ENCODE peak calls at places on chromosomes 16 and 17, in six cellular contexts. F, I, Q, W, M and D are unnamed samples.
A peak's percentile ranks its signal among the peaks of the same experiment; 100 is the strongest.

GRCh38 chr16:85990861-85991301 is 91.9 kb downstream of the IRF8 start:
- DNase-seq in F (no peak), I (no peak), Q (no peak), W (peak; percentile 52), M (no peak), D (no peak)

GRCh38 chr16:30434852-30435251 is 5.0 kb upstream of the DCTPP1 start:
- DNase-seq in F (no peak), I (no peak), Q (no peak), W (no peak), M (no peak), D (no peak)

GRCh38 chr16:4365014-4365406 is 6.6 kb upstream of the VASN start:
- DNase-seq in F (no peak), I (no peak), Q (no peak), W (no peak), M (no peak), D (no peak)

GRCh38 chr16:51440096-51440495 is 289.0 kb upstream of the SALL1 start:
- DNase-seq in F (no peak), I (no peak), Q (no peak), W (no peak), M (no peak), D (no peak)

GRCh38 chr16:83433201-83433600 is 374.6 kb upstream of the HSBP1 start:
- DNase-seq in F (no peak), I (no peak), Q (no peak), W (no peak), M (no peak), D (no peak)

GRCh38 chr17:34637041-34637547 is 57.7 kb downstream of the TMEM132E start:
- DNase-seq in F (peak; percentile 64), I (no peak), Q (no peak), W (no peak), M (no peak), D (no peak)

GRCh38 chr17:17028059-17028877 is 14.0 kb upstream of the MPRIP start:
- DNase-seq in F (peak; percentile 83), I (peak; percentile 77), Q (peak; percentile 51), W (peak; percentile 75), M (peak; percentile 94), D (peak; percentile 59)

GRCh38 chr17:31492880-31493655 is 101.6 kb downstream of the RAB11FIP4 start:
- DNase-seq in F (peak; percentile 49), I (peak; percentile 59), Q (no peak), W (no peak), M (no peak), D (no peak)

GRCh38 chr17:44188757-44189403 is 2.1 kb downstream of the TMUB2 start:
- DNase-seq in F (no peak), I (no peak), Q (no peak), W (no peak), M (no peak), D (no peak)

GRCh38 chr17:7833795-7834553 is at the start of gene KDM6B:
- DNase-seq in F (peak; percentile 97), I (peak; percentile 95), Q (peak; percentile 88), W (peak; percentile 98), M (peak; percentile 98), D (peak; percentile 96)

GRCh38 chr16:5041604-5042133 is 7.9 kb upstream of the NAGPA start:
- DNase-seq in F (peak; percentile 11), I (no peak), Q (no peak), W (no peak), M (peak; percentile 42), D (no peak)

GRCh38 chr16:51816929-51817328 is 665.9 kb upstream of the SALL1 start:
- DNase-seq in F (no peak), I (no peak), Q (peak; percentile 50), W (no peak), M (no peak), D (no peak)

GRCh38 chr16:87166934-87167333 is 150.3 kb downstream of the C16orf95 start:
- DNase-seq in F (no peak), I (no peak), Q (no peak), W (no peak), M (no peak), D (no peak)

GRCh38 chr17:4953461-4953961 is 2.6 kb downstream of the ENO3 start:
- DNase-seq in F (no peak), I (no peak), Q (peak; percentile 56), W (no peak), M (no peak), D (no peak)

GRCh38 chr16:56965939-56966515 is 4.3 kb downstream of the CETP start:
- DNase-seq in F (no peak), I (no peak), Q (no peak), W (no peak), M (no peak), D (no peak)

GRCh38 chr17:57806083-57806830 is 43.6 kb downstream of the MRPS23 start:
- DNase-seq in F (no peak), I (no peak), Q (no peak), W (no peak), M (no peak), D (no peak)

GRCh38 chr17:8188408-8188839 is 1.6 kb downstream of the BORCS6 start:
- DNase-seq in F (peak; percentile 70), I (no peak), Q (no peak), W (no peak), M (no peak), D (no peak)

GRCh38 chr16:84038491-84038890 is 4.1 kb downstream of the SLC38A8 start:
- DNase-seq in F (peak; percentile 3), I (no peak), Q (no peak), W (no peak), M (no peak), D (no peak)

GRCh38 chr16:57132470-57132869 is 40.1 kb downstream of the CPNE2 start:
- DNase-seq in F (no peak), I (no peak), Q (no peak), W (no peak), M (peak; percentile 73), D (no peak)

GRCh38 chr17:78204387-78205123 is 9.5 kb upstream of the BIRC5 start:
- DNase-seq in F (no peak), I (no peak), Q (no peak), W (no peak), M (no peak), D (no peak)

GRCh38 chr16:66150691-66151090 is 215.8 kb upstream of the CDH5 start:
- DNase-seq in F (no peak), I (no peak), Q (peak; percentile 42), W (no peak), M (no peak), D (no peak)

DNA sequence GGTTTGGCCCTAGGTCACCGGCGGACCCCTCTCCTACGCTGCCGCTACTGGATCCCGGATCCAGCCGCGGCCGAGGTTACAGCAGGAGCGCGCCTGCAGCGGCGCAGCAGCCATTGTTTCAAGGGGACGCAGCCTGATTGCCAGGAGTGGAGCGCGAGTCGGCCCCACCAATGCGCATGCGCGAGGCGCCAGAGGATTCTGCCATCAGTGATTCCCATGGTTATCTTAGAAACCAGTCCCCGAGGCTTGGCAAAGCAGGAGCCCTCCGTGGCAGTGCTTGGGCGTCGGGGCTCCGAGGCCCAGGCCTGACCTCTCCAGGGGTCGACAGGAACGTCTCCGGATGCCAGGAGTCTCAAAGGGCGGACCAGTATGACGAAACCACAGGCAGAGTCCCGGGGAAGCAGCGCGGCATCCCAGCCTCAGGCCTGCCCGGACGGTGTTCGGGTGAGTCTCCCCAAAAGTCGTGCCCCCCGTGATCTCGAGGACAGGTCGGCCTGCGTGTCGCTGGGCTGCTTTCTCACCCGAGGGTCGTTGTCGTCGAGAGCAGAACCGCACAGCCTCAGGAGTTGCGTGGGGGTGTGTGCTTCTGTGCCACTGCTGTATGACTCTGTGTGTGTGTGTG is 608.5 kb downstream of the KCNJ18 start:
- DNase-seq in F (peak; percentile 52), I (no peak), Q (no peak), W (no peak), M (no peak), D (no peak)
- H3K9me3 ChIP-seq in F (no peaks in the 10 kb centered on the region), I (peaks cover 5% of the 10 kb centered on the region), Q (no peaks in the 10 kb centered on the region), W (peaks cover 3% of the 10 kb centered on the region), M (no peaks in the 10 kb centered on the region), D (no peaks in the 10 kb centered on the region)

GRCh38 chr16:48526058-48526957 is 83.7 kb downstream of the N4BP1 start:
- DNase-seq in F (no peak), I (no peak), Q (no peak), W (peak; percentile 47), M (peak; percentile 84), D (no peak)
- TF ChIP-seq CTCF in F (no peak), I (no peak), Q (peak; percentile 4), W (peak; percentile 17), M (peak; percentile 57), D (no peak)

DNA sequence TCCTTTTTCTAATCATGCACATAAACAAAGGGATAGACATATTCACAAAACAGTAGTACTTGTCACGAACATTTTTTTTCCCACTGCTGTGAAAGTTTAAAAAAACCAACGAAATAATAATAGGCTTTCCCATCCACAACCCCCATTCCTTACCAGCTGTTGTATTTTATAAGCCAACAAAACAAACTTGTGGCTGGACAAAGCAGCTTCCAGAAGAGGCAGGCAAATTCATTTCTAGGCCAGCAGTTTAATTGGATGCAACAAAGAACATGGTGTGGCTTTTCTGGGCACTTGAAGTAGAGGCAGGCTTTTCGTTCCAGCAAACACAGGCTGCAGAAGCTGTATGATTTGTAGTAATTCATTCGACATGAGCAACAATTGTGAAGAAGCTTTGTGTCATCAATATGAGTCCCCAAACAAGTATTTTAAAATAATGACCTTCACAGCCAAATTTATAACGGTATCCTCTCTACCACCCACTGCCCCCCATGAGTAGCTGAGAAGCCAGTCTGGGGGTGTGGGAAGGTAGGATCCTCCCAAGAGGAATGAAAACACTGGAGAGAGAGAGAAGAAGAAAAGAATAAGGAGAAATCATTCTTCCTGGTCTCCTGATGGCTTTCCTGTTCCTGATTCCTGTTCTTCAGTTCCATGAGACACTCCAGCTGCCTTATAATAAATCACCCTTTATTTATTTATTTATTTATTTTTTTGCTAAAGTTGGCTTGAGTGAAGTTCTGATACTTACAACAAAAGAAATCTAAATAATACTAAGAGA is 56.2 kb upstream of the FAM20A start:
- DNase-seq in F (no peak), I (no peak), Q (peak; percentile 1), W (no peak), M (no peak), D (no peak)
- H3K9me3 ChIP-seq in F (no peaks in the 10 kb centered on the region), I (no peaks in the 10 kb centered on the region), Q (no peaks in the 10 kb centered on the region), W (no peaks in the 10 kb centered on the region), M (no peaks in the 10 kb centered on the region), D (no peaks in the 10 kb centered on the region)

GRCh38 chr16:8905795-8906591 is 23.8 kb downstream of the LITAFD start:
- DNase-seq in F (no peak), I (no peak), Q (no peak), W (no peak), M (no peak), D (no peak)

GRCh38 chr16:8904018-8904430 is 21.9 kb downstream of the LITAFD start:
- DNase-seq in F (no peak), I (no peak), Q (no peak), W (no peak), M (no peak), D (no peak)

GRCh38 chr16:8907096-8907495 is 24.9 kb downstream of the LITAFD start:
- DNase-seq in F (no peak), I (no peak), Q (no peak), W (no peak), M (no peak), D (no peak)

GRCh38 chr16:8903004-8903403 is 20.9 kb downstream of the LITAFD start:
- DNase-seq in F (no peak), I (no peak), Q (no peak), W (no peak), M (no peak), D (no peak)

DNA sequence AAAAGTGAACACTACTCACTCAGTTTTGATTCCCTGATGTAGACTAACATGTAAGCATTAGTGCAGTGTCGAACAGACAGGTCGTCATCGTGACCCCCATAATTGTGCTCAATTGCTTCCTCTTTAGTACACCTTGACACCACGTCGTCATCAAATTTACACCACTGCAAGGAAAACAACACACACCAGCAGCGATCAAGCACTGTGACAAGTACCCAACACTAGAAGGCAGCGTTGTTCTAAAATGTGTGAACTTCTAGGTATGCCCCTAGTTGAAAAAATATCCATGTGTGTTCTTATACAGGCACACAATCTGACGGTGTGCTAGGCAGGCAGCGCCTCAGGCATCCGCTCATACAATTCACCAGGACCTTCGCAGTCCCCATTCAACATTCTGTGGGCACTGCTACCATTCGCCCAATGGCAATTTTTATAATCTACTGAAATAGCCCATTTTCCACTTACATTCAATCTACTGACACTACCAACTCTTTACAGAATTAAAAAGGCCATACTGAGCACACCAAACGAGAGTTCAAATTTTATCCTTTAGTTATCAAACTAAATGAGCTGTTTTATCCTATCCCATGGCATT is 23.1 kb downstream of the LITAFD start:
- DNase-seq in F (no peak), I (no peak), Q (peak; percentile 59), W (no peak), M (peak; percentile 44), D (no peak)
- TF ChIP-seq CTCF in F (no peak), I (no peak), Q (peak; percentile 60), W (peak; percentile 17), M (peak; percentile 45), D (no peak)